ENCODE peak calls at places on chromosome 19, in nine cellular contexts. W is NT2/D1, I is activated T-cell treated with anti-CD3 and anti-CD28 coated beads for 4 hours, H is NCI-H460, U is NCI-H146, O is cardiac muscle cell, C is aorta, Q is MM.1S, A is EL. X is an unnamed sample.
A peak's percentile ranks its signal among the peaks of the same experiment; 100 is the strongest.

GRCh38 chr19:49462492-49462891 is 9.5 kb downstream of the ALDH16A1 start:
- DNase-seq in A (no peak), Q (no peak), O (no peak), U (no peak), I (no peak), W (no peak), H (no peak), C (no peak), X (no peak)

GRCh38 chr19:34667349-34668076 is 9.4 kb downstream of the SCGB2B2 start:
- DNase-seq in O (peak; percentile 17), W (no peak), I (no peak), A (peak; percentile 21), H (no peak), U (peak; percentile 41), Q (peak; percentile 40), C (peak; percentile 51), X (peak; percentile 32)

GRCh38 chr19:42074513-42075363 is 1.2 kb upstream of the ZNF574 start:
- DNase-seq in U (peak; percentile 59), O (peak; percentile 22), A (peak; percentile 15), Q (no peak), I (no peak), H (peak; percentile 5), C (no peak), W (no peak), X (no peak)

GRCh38 chr19:19368087-19368486 is 37.4 kb upstream of the GATAD2A start:
- DNase-seq in U (no peak), H (no peak), I (no peak), O (no peak), W (no peak), C (no peak), A (no peak), Q (no peak), X (no peak)

GRCh38 chr19:28905996-28906395 is 307.0 kb downstream of the UQCRFS1 start:
- DNase-seq in W (no peak), U (no peak), O (peak; percentile 8), I (no peak), C (no peak), A (peak; percentile 86), H (no peak), Q (no peak), X (no peak)

GRCh38 chr19:10339380-10339960 is at the start of gene ICAM3:
- DNase-seq in O (no peak), C (peak; percentile 73), H (no peak), U (no peak), Q (peak; percentile 59), W (no peak), I (peak; percentile 38), A (no peak), X (no peak)

GRCh38 chr19:54168174-54168917 is 4.6 kb downstream of the TMC4 start:
- DNase-seq in Q (peak; percentile 79), A (peak; percentile 83), U (peak; percentile 86), C (peak; percentile 99), W (no peak), O (peak; percentile 91), I (peak; percentile 86), H (peak; percentile 75), X (peak; percentile 62)

GRCh38 chr19:16197188-16197621 is 506 bp upstream of the AP1M1 start:
- DNase-seq in U (no peak), A (peak; percentile 89), O (peak; percentile 58), C (no peak), Q (no peak), H (no peak), W (no peak), I (no peak), X (no peak)

GRCh38 chr19:36032251-36033104 is at the start of gene CLIP3:
- DNase-seq in I (peak; percentile 49), O (peak; percentile 84), W (no peak), H (no peak), U (peak; percentile 91), Q (no peak), A (peak; percentile 75), C (peak; percentile 93), X (peak; percentile 64)

GRCh38 chr19:9856609-9857008 is 21.5 kb downstream of the PIN1 start:
- DNase-seq in I (no peak), O (no peak), C (no peak), H (no peak), W (no peak), U (no peak), A (no peak), Q (no peak), X (no peak)

GRCh38 chr19:35845215-35846037 is 6.9 kb downstream of the NPHS1 start:
- DNase-seq in O (no peak), I (no peak), U (peak; percentile 37), W (no peak), Q (no peak), C (no peak), H (no peak), A (no peak), X (peak; percentile 19)